ENCODE peak calls at places on chromosome 21, in six cellular contexts. One of them, this sample, is unnamed.

GRCh38 chr21:38955495-38955894 is 149.8 kb downstream of the ETS2 start:
- DNase-seq in nucleus accumbens: no peak
- DNase-seq in stimulated activated CD4-positive, alpha-beta T cell treated with anti-CD3 and anti-CD28 coated beads, TNF-alpha, amount 100 ng/mL, for 4 hours: no peak
- DNase-seq in cardiac fibroblast: peak; percentile 69
- DNase-seq in HFF-Myc: no peak
- DNase-seq in esophagus squamous epithelium: no peak
- DNase-seq in this sample: no peak

GRCh38 chr21:33938381-33938780 is 22.8 kb upstream of the ATP5PO start:
- DNase-seq in nucleus accumbens: no peak
- DNase-seq in cardiac fibroblast: no peak
- DNase-seq in esophagus squamous epithelium: no peak
- DNase-seq in stimulated activated CD4-positive, alpha-beta T cell treated with anti-CD3 and anti-CD28 coated beads, TNF-alpha, amount 100 ng/mL, for 4 hours: no peak
- DNase-seq in HFF-Myc: no peak
- DNase-seq in this sample: no peak

GRCh38 chr21:45508607-45509565 is 33.4 kb downstream of the SLC19A1 start:
- DNase-seq in esophagus squamous epithelium: no peak
- DNase-seq in stimulated activated CD4-positive, alpha-beta T cell treated with anti-CD3 and anti-CD28 coated beads, TNF-alpha, amount 100 ng/mL, for 4 hours: no peak
- DNase-seq in HFF-Myc: no peak
- DNase-seq in nucleus accumbens: no peak
- DNase-seq in cardiac fibroblast: no peak
- DNase-seq in this sample: no peak

GRCh38 chr21:39737376-39738000 is 7.5 kb upstream of the IGSF5 start:
- DNase-seq in esophagus squamous epithelium: no peak
- DNase-seq in HFF-Myc: no peak
- DNase-seq in stimulated activated CD4-positive, alpha-beta T cell treated with anti-CD3 and anti-CD28 coated beads, TNF-alpha, amount 100 ng/mL, for 4 hours: no peak
- DNase-seq in nucleus accumbens: no peak
- DNase-seq in cardiac fibroblast: no peak
- DNase-seq in this sample: no peak

GRCh38 chr21:14875186-14875585 is 189.6 kb downstream of the NRIP1 start:
- DNase-seq in stimulated activated CD4-positive, alpha-beta T cell treated with anti-CD3 and anti-CD28 coated beads, TNF-alpha, amount 100 ng/mL, for 4 hours: no peak
- DNase-seq in HFF-Myc: no peak
- DNase-seq in nucleus accumbens: no peak
- DNase-seq in esophagus squamous epithelium: no peak
- DNase-seq in cardiac fibroblast: no peak
- DNase-seq in this sample: no peak

GRCh38 chr21:36420571-36421339 is 35.6 kb downstream of the CHAF1B start:
- DNase-seq in stimulated activated CD4-positive, alpha-beta T cell treated with anti-CD3 and anti-CD28 coated beads, TNF-alpha, amount 100 ng/mL, for 4 hours: no peak
- DNase-seq in nucleus accumbens: no peak
- DNase-seq in cardiac fibroblast: no peak
- DNase-seq in HFF-Myc: no peak
- DNase-seq in esophagus squamous epithelium: no peak
- DNase-seq in this sample: no peak

GRCh38 chr21:46515109-46515508 is 56.4 kb downstream of the DIP2A start:
- DNase-seq in esophagus squamous epithelium: no peak
- DNase-seq in cardiac fibroblast: peak; percentile 59
- DNase-seq in nucleus accumbens: no peak
- DNase-seq in stimulated activated CD4-positive, alpha-beta T cell treated with anti-CD3 and anti-CD28 coated beads, TNF-alpha, amount 100 ng/mL, for 4 hours: no peak
- DNase-seq in HFF-Myc: no peak
- DNase-seq in this sample: peak; percentile 16

GRCh38 chr21:42683371-42684108 is 30.1 kb downstream of the PDE9A start:
- DNase-seq in esophagus squamous epithelium: no peak
- DNase-seq in cardiac fibroblast: no peak
- DNase-seq in nucleus accumbens: no peak
- DNase-seq in HFF-Myc: no peak
- DNase-seq in stimulated activated CD4-positive, alpha-beta T cell treated with anti-CD3 and anti-CD28 coated beads, TNF-alpha, amount 100 ng/mL, for 4 hours: no peak
- DNase-seq in this sample: no peak

GRCh38 chr21:38651570-38651969 is 153.3 kb upstream of the ERG start:
- DNase-seq in esophagus squamous epithelium: no peak
- DNase-seq in HFF-Myc: no peak
- DNase-seq in stimulated activated CD4-positive, alpha-beta T cell treated with anti-CD3 and anti-CD28 coated beads, TNF-alpha, amount 100 ng/mL, for 4 hours: no peak
- DNase-seq in cardiac fibroblast: no peak
- DNase-seq in nucleus accumbens: no peak
- DNase-seq in this sample: no peak

GRCh38 chr21:44495641-44496040 is 40.3 kb downstream of the LRRC3 start:
- DNase-seq in cardiac fibroblast: no peak
- DNase-seq in stimulated activated CD4-positive, alpha-beta T cell treated with anti-CD3 and anti-CD28 coated beads, TNF-alpha, amount 100 ng/mL, for 4 hours: no peak
- DNase-seq in HFF-Myc: no peak
- DNase-seq in esophagus squamous epithelium: no peak
- DNase-seq in nucleus accumbens: no peak
- DNase-seq in this sample: no peak

GRCh38 chr21:46116846-46117585 is 19.1 kb downstream of the COL6A2 start:
- DNase-seq in esophagus squamous epithelium: no peak
- DNase-seq in cardiac fibroblast: no peak
- DNase-seq in stimulated activated CD4-positive, alpha-beta T cell treated with anti-CD3 and anti-CD28 coated beads, TNF-alpha, amount 100 ng/mL, for 4 hours: no peak
- DNase-seq in HFF-Myc: no peak
- DNase-seq in nucleus accumbens: no peak
- DNase-seq in this sample: peak; percentile 8

GRCh38 chr21:28099296-28099695 is 893.4 kb downstream of the LTN1 start:
- DNase-seq in esophagus squamous epithelium: no peak
- DNase-seq in HFF-Myc: no peak
- DNase-seq in cardiac fibroblast: no peak
- DNase-seq in nucleus accumbens: no peak
- DNase-seq in stimulated activated CD4-positive, alpha-beta T cell treated with anti-CD3 and anti-CD28 coated beads, TNF-alpha, amount 100 ng/mL, for 4 hours: no peak
- DNase-seq in this sample: no peak

This sample was measured in T-helper 17 cell.